ENCODE peak calls at places on chromosomes 13 and 19, in eight cellular contexts. U is stomach, P is neural progenitor cell, L is naive B cell, X is lower lobe of right lung, N is AG08395, I is AG08396, D is GM12891. A is an unnamed sample.

GRCh38 chr19:907183-907853 is 5.7 kb downstream of the R3HDM4 start:
- DNase-seq in L (peak; percentile 73), X (peak; percentile 72), U (no peak), P (no peak), I (no peak), D (no peak), N (no peak), A (no peak)

GRCh38 chr19:2479556-2480194 is 3.7 kb downstream of the GADD45B start:
- DNase-seq in N (no peak), P (no peak), D (no peak), L (peak; percentile 21), U (no peak), X (peak; percentile 51), I (no peak), A (no peak)

GRCh38 chr13:67008075-67008668 is 222.0 kb downstream of the PCDH9 start:
- DNase-seq in P (no peak), X (no peak), N (no peak), L (no peak), I (no peak), D (no peak), U (no peak), A (no peak)

GRCh38 chr13:77300176-77301141 is 26.4 kb downstream of the MYCBP2 start:
- DNase-seq in P (no peak), N (peak; percentile 20), L (no peak), U (no peak), X (no peak), I (peak; percentile 29), D (no peak), A (no peak)

GRCh38 chr19:3359850-3360493 is 6.4 kb upstream of the NFIC start:
- DNase-seq in P (no peak), N (no peak), X (no peak), D (peak; percentile 77), I (peak; percentile 79), U (no peak), L (peak; percentile 38), A (no peak)

GRCh38 chr13:114127473-114128347 is 4.7 kb downstream of the RASA3 start:
- DNase-seq in D (no peak), U (no peak), L (no peak), P (no peak), X (no peak), I (no peak), N (no peak), A (no peak)

GRCh38 chr13:74770361-74770760 is 636.2 kb upstream of the KLF12 start:
- DNase-seq in I (peak; percentile 36), P (no peak), U (no peak), N (peak; percentile 72), X (no peak), L (no peak), D (no peak), A (no peak)

GRCh38 chr13:97944396-97945029 is 9.0 kb upstream of the IPO5 start:
- DNase-seq in U (no peak), L (no peak), D (no peak), X (no peak), N (no peak), P (no peak), I (no peak), A (no peak)

GRCh38 chr19:7699003-7699402 is 2.9 kb downstream of the FCER2 start:
- DNase-seq in L (no peak), P (no peak), I (no peak), U (no peak), X (no peak), N (no peak), D (no peak), A (no peak)

A was measured in WERI-Rb-1.